ENCODE peak calls at places on chromosomes 4 and X, in ten cellular contexts. D is SJCRH30; T is neuronal stem cell; N is CD8-positive, alpha-beta memory T cell; U is iPS DF 6.9; G is SK-N-SH; M is GM23248; S is naive thymus-derived CD4-positive, alpha-beta T cell; K is IMR-90; B is aorta. H is an unnamed sample. For H3K4me1 and H3K9me3, the result is how much of the 10 kb centered on the place peaks cover.

GRCh38 chr4:83179205-83179604 is 64.7 kb upstream of the PLAC8 start:
- DNase-seq in T (no peak), D (no peak), S (no peak), B (no peak), K (no peak), G (no peak), N (no peak), U (no peak), M (no peak), H (no peak)

GRCh38 chrX:37818031-37818430 is 29.3 kb downstream of the DYNLT3 start:
- DNase-seq in G (no peak), D (no peak), U (no peak), M (no peak), T (no peak), S (no peak), B (no peak), K (no peak), N (no peak), H (no peak)

GRCh38 chr4:94909645-94910044 is 151.9 kb downstream of the BMPR1B start:
- DNase-seq in B (no peak), N (no peak), S (no peak), G (no peak), K (no peak), D (no peak), M (no peak), T (no peak), U (no peak), H (no peak)

GRCh38 chrX:9279271-9279596 is 185.6 kb upstream of the TBL1X start:
- DNase-seq in K (peak), G (no peak), D (no peak), T (no peak), U (no peak), S (no peak), M (peak), N (no peak), B (no peak), H (no peak)

GRCh38 chrX:71118985-71119535 is 664 bp downstream of the MED12 start:
- DNase-seq in S (no peak), G (no peak), D (no peak), K (no peak), U (no peak), M (peak), N (no peak), B (no peak), T (no peak), H (no peak)

GRCh38 chr4:148740701-148741100 is 298.5 kb upstream of the NR3C2 start:
- DNase-seq in T (no peak), U (no peak), K (no peak), D (no peak), N (no peak), G (no peak), B (no peak), S (no peak), M (no peak), H (no peak)

GRCh38 chr4:94131212-94131611 is 76.5 kb upstream of the SMARCAD1 start:
- DNase-seq in U (no peak), K (no peak), S (no peak), M (peak), N (no peak), B (no peak), D (no peak), T (no peak), G (peak), H (no peak)

GRCh38 chr4:188854451-188854850 is 715.2 kb downstream of the TRIML1 start:
- DNase-seq in T (no peak), G (no peak), D (no peak), B (no peak), S (no peak), K (peak), U (no peak), N (no peak), M (peak), H (no peak)

GRCh38 chr4:82629238-82630000 is 67.6 kb upstream of the TMEM150C start:
- DNase-seq in G (no peak), N (no peak), T (no peak), K (peak), U (no peak), B (no peak), M (peak), D (no peak), S (no peak), H (no peak)

GRCh38 chr4:23023121-23023520 is 330.4 kb downstream of the GBA3 start:
- DNase-seq in N (no peak), B (no peak), U (no peak), D (no peak), M (peak), S (no peak), T (no peak), K (no peak), G (no peak), H (no peak)

GRCh38 chr4:99863-100262 is 24.4 kb upstream of the ZNF718 start:
- DNase-seq in S (no peak), G (no peak), K (no peak), U (no peak), B (no peak), D (no peak), M (no peak), T (no peak), N (no peak), H (no peak)

GRCh38 chr4:1278336-1278670 is 11.4 kb upstream of the MAEA start:
- DNase-seq in N (no peak), S (no peak), B (no peak), M (peak), U (no peak), T (no peak), G (no peak), K (peak), D (no peak), H (no peak)

GRCh38 chr4:182839256-182839655 is 77.9 kb downstream of the DCTD start:
- DNase-seq in N (no peak), D (no peak), S (no peak), U (no peak), G (no peak), K (no peak), B (no peak), T (no peak), M (no peak), H (no peak)

GRCh38 chr4:1116837-1117236 is 3.5 kb upstream of the RNF212 start:
- DNase-seq in B (no peak), S (no peak), T (no peak), D (no peak), U (no peak), G (no peak), N (no peak), M (peak), K (no peak), H (no peak)

GRCh38 chrX:44974462-44974861 is 101.5 kb downstream of the KDM6A start:
- DNase-seq in U (no peak), K (peak), T (no peak), D (no peak), B (no peak), M (peak), G (no peak), S (no peak), N (no peak), H (no peak)

GRCh38 chr4:48944252-48944651 is 37.7 kb upstream of the OCIAD2 start:
- DNase-seq in S (no peak), D (no peak), U (no peak), B (no peak), T (no peak), N (no peak), M (peak), K (no peak), G (no peak), H (peak)

GRCh38 chrX:65755786-65756185 is 88.3 kb downstream of the MSN start:
- DNase-seq in B (no peak), N (no peak), S (no peak), K (no peak), M (no peak), G (no peak), T (no peak), U (no peak), D (no peak), H (no peak)

GRCh38 chr4:163949976-163950601 is 455.6 kb downstream of the TMA16 start:
- DNase-seq in M (no peak), B (peak), T (no peak), K (no peak), D (no peak), U (no peak), N (no peak), G (no peak), S (no peak), H (no peak)

GRCh38 chrX:41824551-41824950 is 98.8 kb downstream of the CASK start:
- DNase-seq in S (no peak), B (no peak), D (no peak), N (no peak), T (no peak), M (peak), U (no peak), K (peak), G (no peak), H (no peak)

GRCh38 chrX:154714925-154715324 is 36.0 kb downstream of the GAB3 start:
- DNase-seq in G (peak), K (peak), U (peak), M (peak), B (no peak), T (peak), S (no peak), D (peak), N (peak), H (peak)

GRCh38 chr4:175776217-175776616 is 35.8 kb downstream of the GPM6A start:
- DNase-seq in N (no peak), K (no peak), G (no peak), M (no peak), U (peak), D (no peak), B (no peak), T (no peak), S (no peak), H (peak)

GRCh38 chrX:110267874-110268273 is 50.0 kb downstream of the AMMECR1 start:
- DNase-seq in B (no peak), T (no peak), U (no peak), M (no peak), S (no peak), D (no peak), N (no peak), K (no peak), G (no peak), H (no peak)

GRCh38 chrX:153438522-153438921 is 7.3 kb downstream of the TREX2 start:
- DNase-seq in G (no peak), S (no peak), K (peak), M (peak), U (no peak), D (no peak), N (no peak), B (no peak), T (no peak), H (peak)

GRCh38 chr4:107757860-107758476 is 37.9 kb upstream of the PAPSS1 start:
- DNase-seq in U (no peak), M (peak), B (no peak), G (peak), N (peak), T (no peak), K (peak), D (no peak), S (no peak), H (no peak)

GRCh38 chr4:168514249-168514852 is 17.5 kb downstream of the PALLD start:
- DNase-seq in D (no peak), B (no peak), M (peak), N (peak), T (no peak), G (peak), S (no peak), K (peak), U (no peak), H (no peak)

GRCh38 chrX:43225626-43226328 is 430.3 kb upstream of the MAOA start:
- DNase-seq in S (no peak), B (no peak), D (no peak), M (no peak), N (no peak), G (no peak), U (no peak), K (no peak), T (no peak), H (no peak)

GRCh38 chr4:25879991-25880641 is 17.3 kb upstream of the SEL1L3 start:
- DNase-seq in G (no peak), D (no peak), S (no peak), M (peak), N (no peak), B (no peak), T (no peak), K (peak), U (no peak), H (no peak)

GRCh38 chrX:26442340-26442739 is 226.4 kb downstream of the MAGEB5 start:
- DNase-seq in N (no peak), G (peak), S (no peak), D (peak), T (peak), K (peak), M (peak), U (no peak), B (no peak), H (peak)

DNA sequence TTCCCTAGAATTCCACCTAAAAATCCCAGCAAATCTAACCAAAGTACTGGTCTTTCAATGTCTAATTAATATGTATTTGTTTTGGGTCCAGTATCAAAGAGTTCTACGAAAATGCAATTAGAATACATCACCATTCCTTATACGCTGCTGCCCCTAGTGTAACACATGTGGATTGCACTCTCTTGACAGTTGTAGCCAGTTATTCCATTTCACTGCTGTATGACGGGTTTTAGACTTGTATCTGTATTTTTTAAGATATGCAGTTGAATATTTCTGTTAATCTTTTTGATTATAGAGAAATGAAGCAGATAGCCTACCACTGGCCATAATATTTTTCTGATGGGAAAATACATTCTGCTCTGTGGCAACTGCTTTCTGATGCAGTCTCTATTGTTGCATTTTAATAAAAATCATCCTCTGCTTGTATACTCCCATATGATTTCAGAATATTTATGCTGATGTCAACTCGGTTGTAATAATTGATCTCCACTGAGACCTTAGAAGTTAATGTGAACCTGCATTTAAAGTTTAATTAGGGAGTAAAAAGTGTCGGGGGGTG is 17.1 kb upstream of the PAGE2B start:
- DNase-seq in K (peak), U (no peak), M (peak), B (no peak), G (peak), N (peak), D (no peak), S (no peak), T (peak), H (peak)
- H3K4me3 ChIP-seq in K (no peak), U (no peak), M (peak), B (peak), G (peak), N (peak), D (peak), S (peak), T (no peak), H (no peak)

GRCh38 chr4:69032847-69033638 is 63.2 kb upstream of the UGT2B7 start:
- DNase-seq in M (no peak), N (no peak), S (no peak), T (no peak), D (no peak), B (no peak), K (peak), G (no peak), U (no peak), H (no peak)
- H3K4me1 ChIP-seq in M (under half), N (under half), S (under half), T (under half), D (under half), B (under half), K (under half), G (under half), U (under half), H (under half)

GRCh38 chrX:57900961-57901360 is 9.3 kb downstream of the ZXDA start:
- DNase-seq in G (no peak), D (no peak), T (no peak), K (peak), U (no peak), M (peak), S (no peak), B (no peak), N (no peak), H (no peak)
- H3K9me3 ChIP-seq in G (under half), D (under half), T (under half), K (under half), U (under half), M (under half), S (under half), B (under half), N (under half), H (under half)

DNA sequence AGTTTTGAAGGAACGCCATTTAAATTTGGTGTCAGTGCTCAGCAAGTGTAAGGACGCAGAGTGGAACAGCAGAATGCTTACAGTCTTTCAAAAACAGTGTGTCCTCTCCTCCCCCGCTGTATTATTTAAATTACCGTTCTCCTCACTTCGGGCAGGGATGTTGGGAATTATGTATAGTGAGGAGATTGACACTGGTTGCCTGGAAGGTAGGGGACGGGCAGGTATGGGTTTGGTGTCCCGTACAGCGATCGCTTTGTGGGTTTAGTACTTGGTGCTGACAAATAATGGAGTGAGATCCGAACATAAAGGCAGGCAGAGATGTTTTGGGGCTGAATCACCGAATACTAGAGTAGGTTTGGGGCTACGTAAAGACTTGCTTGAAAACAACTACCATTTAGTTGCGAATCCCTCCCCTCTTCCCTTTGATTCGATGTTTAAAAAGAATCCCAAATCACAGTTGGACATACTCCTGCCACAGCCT is 2.1 kb upstream of the NKX3-2 start:
- DNase-seq in S (no peak), T (no peak), D (no peak), U (no peak), N (no peak), B (no peak), K (no peak), G (peak), M (no peak), H (no peak)
- H3K4me3 ChIP-seq in S (peak), T (no peak), D (no peak), U (peak), N (no peak), B (no peak), K (no peak), G (no peak), M (no peak), H (no peak)

GRCh38 chr4:42640613-42641012 is 16.3 kb downstream of the ATP8A1 start:
- DNase-seq in D (no peak), N (no peak), M (no peak), U (no peak), B (no peak), S (no peak), G (no peak), K (no peak), T (no peak), H (no peak)
- H3K4me1 ChIP-seq in D (under half), N (half or more), M (under half), U (under half), B (under half), S (half or more), G (under half), K (under half), T (under half), H (under half)

DNA sequence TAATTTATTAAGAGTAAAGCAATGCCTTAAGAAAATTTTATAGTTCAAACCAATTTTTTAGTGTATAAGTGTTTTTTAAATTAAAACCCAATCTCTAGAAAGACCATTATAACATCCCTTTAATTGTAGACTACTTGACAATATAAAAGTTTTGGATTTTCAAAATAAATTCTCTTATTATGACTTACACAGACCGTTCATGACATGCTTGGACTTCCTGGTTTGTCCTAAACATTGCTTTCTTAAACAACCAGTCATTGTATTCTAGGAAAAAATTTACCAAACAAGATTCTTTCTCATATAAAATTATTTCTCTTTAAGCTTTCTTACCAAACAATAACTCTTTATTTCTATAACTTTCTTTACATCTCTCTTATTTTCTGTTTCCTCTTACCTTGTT is 49.0 kb upstream of the CXorf51A start:
- DNase-seq in B (no peak), G (no peak), T (peak), U (no peak), K (peak), D (no peak), S (no peak), N (no peak), M (no peak), H (no peak)
- H3K9me3 ChIP-seq in B (under half), G (under half), T (under half), U (under half), K (under half), D (under half), S (under half), N (under half), M (under half), H (under half)

DNA sequence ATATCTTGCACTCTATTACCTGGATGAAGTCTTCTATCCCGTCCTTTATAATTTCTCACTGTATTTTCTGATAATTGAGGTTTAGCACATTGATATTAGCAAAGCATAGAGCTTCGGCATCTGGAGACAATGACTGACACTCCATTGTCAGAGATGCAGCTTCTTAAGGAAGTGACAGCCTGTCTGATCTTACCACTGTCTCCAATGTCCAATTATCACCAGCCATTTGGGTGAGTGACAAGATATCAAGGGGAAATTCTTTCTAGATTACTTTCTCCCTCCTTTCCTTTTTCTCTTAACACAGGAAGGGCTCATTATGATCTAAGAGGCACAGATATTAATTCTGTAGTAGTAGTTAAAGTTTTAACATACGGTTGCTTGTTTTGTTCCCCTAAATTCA is 86.4 kb downstream of the LDB2 start:
- DNase-seq in B (no peak), G (no peak), T (no peak), U (no peak), D (no peak), S (no peak), N (no peak), K (no peak), M (no peak), H (no peak)
- H3K4me3 ChIP-seq in B (no peak), G (no peak), T (no peak), U (no peak), D (no peak), S (no peak), N (no peak), K (no peak), M (no peak), H (no peak)

DNA sequence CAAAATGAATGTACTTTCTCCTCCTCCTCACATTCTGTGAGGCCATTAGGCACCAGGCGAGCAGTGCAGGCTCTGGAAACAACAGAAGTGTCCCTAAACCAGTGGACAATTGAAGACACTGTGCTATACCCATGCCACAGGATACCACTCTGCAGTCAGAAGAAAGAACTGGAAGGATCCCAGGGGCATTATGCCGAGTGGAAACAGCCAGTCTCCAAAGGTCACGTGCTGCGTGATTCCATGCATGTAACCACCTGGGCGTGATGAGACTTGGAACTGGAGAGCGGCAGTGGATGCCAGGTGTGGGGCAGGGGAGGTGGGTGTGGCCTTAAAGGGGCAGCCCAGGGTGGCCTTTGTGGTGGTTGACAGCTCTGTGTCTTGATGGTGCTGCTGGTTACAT is 139.4 kb downstream of the EVC2 start:
- DNase-seq in N (no peak), K (no peak), U (no peak), S (no peak), D (no peak), T (no peak), G (no peak), M (no peak), B (no peak), H (no peak)
- H3K4me1 ChIP-seq in N (under half), K (under half), U (under half), S (under half), D (under half), T (under half), G (under half), M (under half), B (under half), H (under half)

GRCh38 chr4:11198516-11199305 is 230.0 kb downstream of the HS3ST1 start:
- DNase-seq in G (no peak), M (no peak), B (no peak), K (no peak), N (no peak), D (no peak), U (no peak), T (no peak), S (no peak), H (no peak)

GRCh38 chr4:11194431-11194830 is 234.3 kb downstream of the HS3ST1 start:
- DNase-seq in K (no peak), M (no peak), U (no peak), D (no peak), T (no peak), S (no peak), B (no peak), N (no peak), G (no peak), H (no peak)

DNA sequence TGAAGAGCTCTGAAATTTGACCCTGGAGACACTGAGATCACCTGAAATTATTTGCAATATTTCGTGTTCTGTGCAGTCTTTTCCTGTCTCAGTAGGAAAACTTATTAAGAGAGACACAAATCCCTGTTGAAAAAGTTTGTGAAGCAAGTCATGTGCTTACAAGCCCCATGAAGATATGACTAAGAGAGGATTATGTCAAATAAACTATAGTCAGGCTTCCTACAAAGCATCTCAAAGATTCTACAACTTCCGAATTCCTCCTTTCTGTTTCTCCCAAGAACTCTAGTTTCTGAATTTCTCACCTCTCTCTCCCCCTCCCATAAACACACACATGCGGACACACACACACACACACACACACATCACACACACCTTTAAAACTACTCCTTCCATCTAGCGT is 230.8 kb downstream of the HS3ST1 start:
- DNase-seq in G (no peak), T (no peak), U (no peak), D (no peak), S (no peak), M (no peak), N (no peak), K (no peak), B (no peak), H (no peak)
- H3K9me3 ChIP-seq in G (under half), T (under half), U (under half), D (under half), S (under half), M (under half), N (under half), K (under half), B (under half), H (under half)

H was measured in HAP-1.